ENCODE peak calls at places on chromosomes 7 and 10, in nine cellular contexts. One of them, this sample, is unnamed.

GRCh38 chr10:70369498-70370018 is 12.9 kb downstream of the LRRC20 start:
- DNase-seq in uterus: no peak
- DNase-seq in foreskin fibroblast: no peak
- DNase-seq in CD8-positive, alpha-beta T cell: no peak
- DNase-seq in astrocyte of the cerebellum: no peak
- DNase-seq in transverse colon: no peak
- DNase-seq in brain microvascular endothelial cell: no peak
- DNase-seq in lung: no peak
- DNase-seq in fibroblast of lung: no peak
- DNase-seq in this sample: no peak

GRCh38 chr10:86314616-86315520 is 51.7 kb downstream of the GRID1 start:
- DNase-seq in CD8-positive, alpha-beta T cell: no peak
- DNase-seq in brain microvascular endothelial cell: no peak
- DNase-seq in fibroblast of lung: no peak
- DNase-seq in transverse colon: no peak
- DNase-seq in uterus: no peak
- DNase-seq in astrocyte of the cerebellum: no peak
- DNase-seq in lung: no peak
- DNase-seq in foreskin fibroblast: no peak
- DNase-seq in this sample: no peak

GRCh38 chr7:496528-497295 is 22.9 kb downstream of the PDGFA start:
- DNase-seq in fibroblast of lung: no peak
- DNase-seq in uterus: no peak
- DNase-seq in lung: no peak
- DNase-seq in brain microvascular endothelial cell: no peak
- DNase-seq in astrocyte of the cerebellum: no peak
- DNase-seq in transverse colon: no peak
- DNase-seq in foreskin fibroblast: no peak
- DNase-seq in CD8-positive, alpha-beta T cell: peak
- DNase-seq in this sample: no peak

GRCh38 chr10:108303149-108303548 is 1138.6 kb upstream of the SORCS1 start:
- DNase-seq in lung: no peak
- DNase-seq in uterus: no peak
- DNase-seq in transverse colon: no peak
- DNase-seq in astrocyte of the cerebellum: no peak
- DNase-seq in CD8-positive, alpha-beta T cell: no peak
- DNase-seq in foreskin fibroblast: peak
- DNase-seq in brain microvascular endothelial cell: no peak
- DNase-seq in fibroblast of lung: no peak
- DNase-seq in this sample: no peak

GRCh38 chr7:153190452-153190851 is 430.9 kb downstream of the ACTR3B start:
- DNase-seq in uterus: no peak
- DNase-seq in lung: no peak
- DNase-seq in CD8-positive, alpha-beta T cell: no peak
- DNase-seq in fibroblast of lung: no peak
- DNase-seq in astrocyte of the cerebellum: no peak
- DNase-seq in foreskin fibroblast: no peak
- DNase-seq in transverse colon: no peak
- DNase-seq in brain microvascular endothelial cell: no peak
- DNase-seq in this sample: no peak

GRCh38 chr10:43055991-43056567 is 20.8 kb upstream of the RET start:
- DNase-seq in foreskin fibroblast: no peak
- DNase-seq in lung: no peak
- DNase-seq in transverse colon: peak
- DNase-seq in brain microvascular endothelial cell: no peak
- DNase-seq in astrocyte of the cerebellum: no peak
- DNase-seq in uterus: no peak
- DNase-seq in CD8-positive, alpha-beta T cell: no peak
- DNase-seq in fibroblast of lung: no peak
- DNase-seq in this sample: no peak

GRCh38 chr7:44152971-44153947 is 12.1 kb upstream of the MYL7 start:
- DNase-seq in astrocyte of the cerebellum: no peak
- DNase-seq in foreskin fibroblast: no peak
- DNase-seq in uterus: peak
- DNase-seq in brain microvascular endothelial cell: no peak
- DNase-seq in lung: no peak
- DNase-seq in CD8-positive, alpha-beta T cell: no peak
- DNase-seq in fibroblast of lung: no peak
- DNase-seq in transverse colon: no peak
- DNase-seq in this sample: no peak

GRCh38 chr10:27413387-27413786 is 90.7 kb upstream of the RAB18 start:
- DNase-seq in fibroblast of lung: no peak
- DNase-seq in lung: no peak
- DNase-seq in astrocyte of the cerebellum: no peak
- DNase-seq in uterus: no peak
- DNase-seq in transverse colon: no peak
- DNase-seq in foreskin fibroblast: no peak
- DNase-seq in CD8-positive, alpha-beta T cell: no peak
- DNase-seq in brain microvascular endothelial cell: no peak
- DNase-seq in this sample: no peak

GRCh38 chr7:15989194-15989593 is 302.7 kb upstream of the MEOX2 start:
- DNase-seq in foreskin fibroblast: no peak
- DNase-seq in transverse colon: no peak
- DNase-seq in uterus: no peak
- DNase-seq in brain microvascular endothelial cell: no peak
- DNase-seq in fibroblast of lung: no peak
- DNase-seq in lung: no peak
- DNase-seq in astrocyte of the cerebellum: no peak
- DNase-seq in CD8-positive, alpha-beta T cell: no peak
- DNase-seq in this sample: no peak

GRCh38 chr7:74480861-74481417 is 27.2 kb downstream of the GTF2IRD1 start:
- DNase-seq in transverse colon: peak
- DNase-seq in uterus: peak
- DNase-seq in brain microvascular endothelial cell: peak
- DNase-seq in lung: peak
- DNase-seq in foreskin fibroblast: peak
- DNase-seq in fibroblast of lung: peak
- DNase-seq in astrocyte of the cerebellum: no peak
- DNase-seq in CD8-positive, alpha-beta T cell: no peak
- DNase-seq in this sample: peak

GRCh38 chr7:845091-845490 is 12.8 kb downstream of the SUN1 start:
- DNase-seq in astrocyte of the cerebellum: no peak
- DNase-seq in foreskin fibroblast: no peak
- DNase-seq in fibroblast of lung: no peak
- DNase-seq in lung: no peak
- DNase-seq in uterus: no peak
- DNase-seq in brain microvascular endothelial cell: no peak
- DNase-seq in CD8-positive, alpha-beta T cell: no peak
- DNase-seq in transverse colon: no peak
- DNase-seq in this sample: no peak

GRCh38 chr7:36916116-36916515 is 191.8 kb upstream of the AOAH start:
- DNase-seq in astrocyte of the cerebellum: no peak
- DNase-seq in CD8-positive, alpha-beta T cell: no peak
- DNase-seq in fibroblast of lung: no peak
- DNase-seq in brain microvascular endothelial cell: no peak
- DNase-seq in transverse colon: no peak
- DNase-seq in uterus: no peak
- DNase-seq in foreskin fibroblast: no peak
- DNase-seq in lung: no peak
- DNase-seq in this sample: no peak

GRCh38 chr7:107354639-107355038 is 115.2 kb upstream of the GPR22 start:
- DNase-seq in CD8-positive, alpha-beta T cell: no peak
- DNase-seq in transverse colon: no peak
- DNase-seq in uterus: no peak
- DNase-seq in fibroblast of lung: no peak
- DNase-seq in brain microvascular endothelial cell: no peak
- DNase-seq in lung: no peak
- DNase-seq in astrocyte of the cerebellum: no peak
- DNase-seq in foreskin fibroblast: no peak
- DNase-seq in this sample: no peak

GRCh38 chr10:98950106-98950505 is 285.5 kb downstream of the HPSE2 start:
- DNase-seq in brain microvascular endothelial cell: no peak
- DNase-seq in astrocyte of the cerebellum: no peak
- DNase-seq in fibroblast of lung: no peak
- DNase-seq in foreskin fibroblast: no peak
- DNase-seq in transverse colon: no peak
- DNase-seq in uterus: no peak
- DNase-seq in CD8-positive, alpha-beta T cell: no peak
- DNase-seq in lung: no peak
- DNase-seq in this sample: no peak

GRCh38 chr10:12727832-12728215 is 273.7 kb downstream of the CCDC3 start:
- DNase-seq in CD8-positive, alpha-beta T cell: no peak
- DNase-seq in fibroblast of lung: no peak
- DNase-seq in brain microvascular endothelial cell: no peak
- DNase-seq in foreskin fibroblast: no peak
- DNase-seq in astrocyte of the cerebellum: no peak
- DNase-seq in transverse colon: peak
- DNase-seq in uterus: no peak
- DNase-seq in lung: no peak
- DNase-seq in this sample: no peak

GRCh38 chr10:52390388-52390787 is 76.3 kb downstream of the DKK1 start:
- DNase-seq in brain microvascular endothelial cell: no peak
- DNase-seq in uterus: no peak
- DNase-seq in foreskin fibroblast: no peak
- DNase-seq in CD8-positive, alpha-beta T cell: no peak
- DNase-seq in fibroblast of lung: no peak
- DNase-seq in lung: no peak
- DNase-seq in astrocyte of the cerebellum: peak
- DNase-seq in transverse colon: no peak
- DNase-seq in this sample: no peak

GRCh38 chr10:110081914-110082313 is 74.1 kb downstream of the ADD3 start:
- DNase-seq in fibroblast of lung: no peak
- DNase-seq in lung: no peak
- DNase-seq in uterus: no peak
- DNase-seq in astrocyte of the cerebellum: no peak
- DNase-seq in CD8-positive, alpha-beta T cell: no peak
- DNase-seq in brain microvascular endothelial cell: peak
- DNase-seq in foreskin fibroblast: peak
- DNase-seq in transverse colon: no peak
- DNase-seq in this sample: no peak

GRCh38 chr7:73454424-73454823 is 20.8 kb downstream of the FZD9 start:
- DNase-seq in transverse colon: no peak
- DNase-seq in brain microvascular endothelial cell: no peak
- DNase-seq in uterus: no peak
- DNase-seq in lung: no peak
- DNase-seq in foreskin fibroblast: no peak
- DNase-seq in astrocyte of the cerebellum: no peak
- DNase-seq in fibroblast of lung: peak
- DNase-seq in CD8-positive, alpha-beta T cell: no peak
- DNase-seq in this sample: no peak
- TF ChIP-seq CTCF in transverse colon: no peak
- TF ChIP-seq CTCF in brain microvascular endothelial cell: no peak
- TF ChIP-seq CTCF in uterus: no peak
- TF ChIP-seq CTCF in lung: no peak
- TF ChIP-seq CTCF in foreskin fibroblast: no peak
- TF ChIP-seq CTCF in astrocyte of the cerebellum: no peak
- TF ChIP-seq CTCF in fibroblast of lung: no peak
- TF ChIP-seq CTCF in CD8-positive, alpha-beta T cell: no peak
- TF ChIP-seq CTCF in this sample: no peak

GRCh38 chr7:140404565-140405080 is 765 bp downstream of the RAB19 start:
- DNase-seq in CD8-positive, alpha-beta T cell: no peak
- DNase-seq in astrocyte of the cerebellum: peak
- DNase-seq in foreskin fibroblast: no peak
- DNase-seq in lung: no peak
- DNase-seq in transverse colon: no peak
- DNase-seq in brain microvascular endothelial cell: no peak
- DNase-seq in fibroblast of lung: no peak
- DNase-seq in uterus: no peak
- DNase-seq in this sample: no peak
- H3K4me3 ChIP-seq in CD8-positive, alpha-beta T cell: peak
- H3K4me3 ChIP-seq in astrocyte of the cerebellum: no peak
- H3K4me3 ChIP-seq in foreskin fibroblast: no peak
- H3K4me3 ChIP-seq in lung: no peak
- H3K4me3 ChIP-seq in transverse colon: peak
- H3K4me3 ChIP-seq in brain microvascular endothelial cell: no peak
- H3K4me3 ChIP-seq in fibroblast of lung: no peak
- H3K4me3 ChIP-seq in uterus: no peak
- H3K4me3 ChIP-seq in this sample: no peak

GRCh38 chr7:17984288-17984687 is 43.4 kb downstream of the PRPS1L1 start:
- DNase-seq in astrocyte of the cerebellum: no peak
- DNase-seq in foreskin fibroblast: no peak
- DNase-seq in brain microvascular endothelial cell: no peak
- DNase-seq in lung: no peak
- DNase-seq in transverse colon: peak
- DNase-seq in uterus: no peak
- DNase-seq in CD8-positive, alpha-beta T cell: no peak
- DNase-seq in fibroblast of lung: no peak
- DNase-seq in this sample: no peak
- TF ChIP-seq CTCF in astrocyte of the cerebellum: no peak
- TF ChIP-seq CTCF in foreskin fibroblast: no peak
- TF ChIP-seq CTCF in brain microvascular endothelial cell: no peak
- TF ChIP-seq CTCF in lung: no peak
- TF ChIP-seq CTCF in transverse colon: peak
- TF ChIP-seq CTCF in uterus: no peak
- TF ChIP-seq CTCF in CD8-positive, alpha-beta T cell: no peak
- TF ChIP-seq CTCF in fibroblast of lung: no peak
- TF ChIP-seq CTCF in this sample: no peak

GRCh38 chr7:149748223-149748874 is 25.0 kb downstream of the ZNF467 start:
- DNase-seq in brain microvascular endothelial cell: no peak
- DNase-seq in fibroblast of lung: no peak
- DNase-seq in astrocyte of the cerebellum: no peak
- DNase-seq in uterus: no peak
- DNase-seq in foreskin fibroblast: no peak
- DNase-seq in transverse colon: no peak
- DNase-seq in lung: no peak
- DNase-seq in CD8-positive, alpha-beta T cell: no peak
- DNase-seq in this sample: no peak
- H3K4me3 ChIP-seq in brain microvascular endothelial cell: no peak
- H3K4me3 ChIP-seq in fibroblast of lung: no peak
- H3K4me3 ChIP-seq in astrocyte of the cerebellum: no peak
- H3K4me3 ChIP-seq in uterus: no peak
- H3K4me3 ChIP-seq in foreskin fibroblast: no peak
- H3K4me3 ChIP-seq in transverse colon: no peak
- H3K4me3 ChIP-seq in lung: no peak
- H3K4me3 ChIP-seq in CD8-positive, alpha-beta T cell: no peak
- H3K4me3 ChIP-seq in this sample: no peak